ENCODE peak calls at places on chromosomes 13 and 19, in five cellular contexts. One of them, this sample, is unnamed. For H3K27me3, the result is how much of the 10 kb centered on the place peaks cover.

GRCh38 chr19:2933490-2933910 is 11.3 kb downstream of the ZNF77 start:
- DNase-seq in left ventricle myocardium inferior: no peak
- DNase-seq in uterus: no peak
- DNase-seq in CD8-positive, alpha-beta T cell: no peak
- DNase-seq in left lung: no peak
- DNase-seq in this sample: no peak

GRCh38 chr19:12346896-12347295 is 13.5 kb upstream of the ZNF563 start:
- DNase-seq in uterus: no peak
- DNase-seq in left ventricle myocardium inferior: no peak
- DNase-seq in left lung: no peak
- DNase-seq in CD8-positive, alpha-beta T cell: no peak
- DNase-seq in this sample: no peak

GRCh38 chr19:6273701-6274601 is 5.8 kb downstream of the MLLT1 start:
- DNase-seq in uterus: peak
- DNase-seq in CD8-positive, alpha-beta T cell: no peak
- DNase-seq in left lung: peak
- DNase-seq in left ventricle myocardium inferior: peak
- DNase-seq in this sample: peak

GRCh38 chr13:77305276-77305675 is 21.6 kb downstream of the MYCBP2 start:
- DNase-seq in left lung: no peak
- DNase-seq in CD8-positive, alpha-beta T cell: no peak
- DNase-seq in uterus: no peak
- DNase-seq in left ventricle myocardium inferior: no peak
- DNase-seq in this sample: no peak

GRCh38 chr13:27171244-27171829 is at the start of gene USP12:
- DNase-seq in CD8-positive, alpha-beta T cell: no peak
- DNase-seq in left lung: no peak
- DNase-seq in uterus: peak
- DNase-seq in left ventricle myocardium inferior: peak
- DNase-seq in this sample: no peak

GRCh38 chr13:113001251-113002140 is 32.5 kb downstream of the MCF2L start:
- DNase-seq in left lung: peak
- DNase-seq in uterus: no peak
- DNase-seq in left ventricle myocardium inferior: no peak
- DNase-seq in CD8-positive, alpha-beta T cell: no peak
- DNase-seq in this sample: peak

GRCh38 chr13:76708138-76708537 is 178.1 kb downstream of the KCTD12 start:
- DNase-seq in uterus: no peak
- DNase-seq in left ventricle myocardium inferior: peak
- DNase-seq in CD8-positive, alpha-beta T cell: no peak
- DNase-seq in left lung: no peak
- DNase-seq in this sample: no peak

GRCh38 chr19:13849991-13850909 is 26.7 kb upstream of the NANOS3 start:
- DNase-seq in left ventricle myocardium inferior: peak
- DNase-seq in uterus: peak
- DNase-seq in left lung: peak
- DNase-seq in CD8-positive, alpha-beta T cell: peak
- DNase-seq in this sample: no peak

GRCh38 chr13:42039457-42039945 is 8.9 kb upstream of the DGKH start:
- DNase-seq in left ventricle myocardium inferior: no peak
- DNase-seq in CD8-positive, alpha-beta T cell: no peak
- DNase-seq in left lung: no peak
- DNase-seq in uterus: peak
- DNase-seq in this sample: no peak

GRCh38 chr19:3190921-3191805 is 5.4 kb downstream of the NCLN start:
- DNase-seq in left lung: no peak
- DNase-seq in left ventricle myocardium inferior: no peak
- DNase-seq in uterus: no peak
- DNase-seq in CD8-positive, alpha-beta T cell: no peak
- DNase-seq in this sample: no peak

GRCh38 chr13:64928704-64929499 is 2301.2 kb downstream of the PCDH9 start:
- DNase-seq in left ventricle myocardium inferior: no peak
- DNase-seq in CD8-positive, alpha-beta T cell: no peak
- DNase-seq in uterus: no peak
- DNase-seq in left lung: no peak
- DNase-seq in this sample: no peak

GRCh38 chr13:28601581-28601980 is 57.3 kb upstream of the POMP start:
- DNase-seq in uterus: no peak
- DNase-seq in left ventricle myocardium inferior: no peak
- DNase-seq in CD8-positive, alpha-beta T cell: no peak
- DNase-seq in left lung: no peak
- DNase-seq in this sample: no peak

GRCh38 chr13:90156390-90156789 is 1191.1 kb upstream of the MIR17HG start:
- DNase-seq in left ventricle myocardium inferior: no peak
- DNase-seq in uterus: no peak
- DNase-seq in CD8-positive, alpha-beta T cell: no peak
- DNase-seq in left lung: no peak
- DNase-seq in this sample: no peak

GRCh38 chr19:39645800-39646411 is 9.8 kb upstream of the LGALS16 start:
- DNase-seq in left ventricle myocardium inferior: no peak
- DNase-seq in left lung: no peak
- DNase-seq in CD8-positive, alpha-beta T cell: no peak
- DNase-seq in uterus: no peak
- DNase-seq in this sample: no peak

GRCh38 chr13:80199067-80199466 is 141.9 kb downstream of the SPRY2 start:
- DNase-seq in left lung: no peak
- DNase-seq in left ventricle myocardium inferior: no peak
- DNase-seq in CD8-positive, alpha-beta T cell: no peak
- DNase-seq in uterus: no peak
- DNase-seq in this sample: no peak

GRCh38 chr13:31982540-31982939 is 49.0 kb upstream of the FRY start:
- DNase-seq in left ventricle myocardium inferior: peak
- DNase-seq in CD8-positive, alpha-beta T cell: no peak
- DNase-seq in uterus: no peak
- DNase-seq in left lung: peak
- DNase-seq in this sample: peak

GRCh38 chr13:51317262-51317661 is 22.2 kb upstream of the SERPINE3 start:
- DNase-seq in left lung: no peak
- DNase-seq in CD8-positive, alpha-beta T cell: no peak
- DNase-seq in uterus: no peak
- DNase-seq in left ventricle myocardium inferior: no peak
- DNase-seq in this sample: no peak

GRCh38 chr19:36152061-36152885 is at the start of gene COX7A1:
- DNase-seq in uterus: peak
- DNase-seq in CD8-positive, alpha-beta T cell: no peak
- DNase-seq in left ventricle myocardium inferior: peak
- DNase-seq in left lung: peak
- DNase-seq in this sample: peak

GRCh38 chr13:46529509-46529908 is 23.5 kb upstream of the LRCH1 start:
- DNase-seq in uterus: no peak
- DNase-seq in left ventricle myocardium inferior: no peak
- DNase-seq in CD8-positive, alpha-beta T cell: no peak
- DNase-seq in left lung: no peak
- DNase-seq in this sample: no peak

GRCh38 chr19:29806098-29806866 is 5.5 kb upstream of the CCNE1 start:
- DNase-seq in left ventricle myocardium inferior: peak
- DNase-seq in uterus: no peak
- DNase-seq in left lung: peak
- DNase-seq in CD8-positive, alpha-beta T cell: no peak
- DNase-seq in this sample: no peak

GRCh38 chr13:98598043-98598442 is 21.1 kb upstream of the STK24 start:
- DNase-seq in left ventricle myocardium inferior: no peak
- DNase-seq in CD8-positive, alpha-beta T cell: no peak
- DNase-seq in left lung: no peak
- DNase-seq in uterus: no peak
- DNase-seq in this sample: no peak

GRCh38 chr13:49395416-49396277 is 48.2 kb downstream of the CAB39L start:
- DNase-seq in left ventricle myocardium inferior: peak
- DNase-seq in uterus: peak
- DNase-seq in left lung: no peak
- DNase-seq in CD8-positive, alpha-beta T cell: no peak
- DNase-seq in this sample: no peak

GRCh38 chr19:10984166-10984735 is 23.4 kb downstream of the SMARCA4 start:
- DNase-seq in left ventricle myocardium inferior: no peak
- DNase-seq in CD8-positive, alpha-beta T cell: no peak
- DNase-seq in left lung: no peak
- DNase-seq in uterus: no peak
- DNase-seq in this sample: no peak

GRCh38 chr19:10981496-10981895 is 20.7 kb downstream of the SMARCA4 start:
- DNase-seq in left ventricle myocardium inferior: no peak
- DNase-seq in CD8-positive, alpha-beta T cell: no peak
- DNase-seq in left lung: no peak
- DNase-seq in uterus: no peak
- DNase-seq in this sample: no peak

GRCh38 chr19:10976200-10976892 is 15.5 kb downstream of the SMARCA4 start:
- DNase-seq in left lung: no peak
- DNase-seq in CD8-positive, alpha-beta T cell: no peak
- DNase-seq in uterus: no peak
- DNase-seq in left ventricle myocardium inferior: no peak
- DNase-seq in this sample: no peak

GRCh38 chr19:10977773-10978155 is 16.9 kb downstream of the SMARCA4 start:
- DNase-seq in left ventricle myocardium inferior: no peak
- DNase-seq in left lung: no peak
- DNase-seq in uterus: no peak
- DNase-seq in CD8-positive, alpha-beta T cell: no peak
- DNase-seq in this sample: no peak

DNA sequence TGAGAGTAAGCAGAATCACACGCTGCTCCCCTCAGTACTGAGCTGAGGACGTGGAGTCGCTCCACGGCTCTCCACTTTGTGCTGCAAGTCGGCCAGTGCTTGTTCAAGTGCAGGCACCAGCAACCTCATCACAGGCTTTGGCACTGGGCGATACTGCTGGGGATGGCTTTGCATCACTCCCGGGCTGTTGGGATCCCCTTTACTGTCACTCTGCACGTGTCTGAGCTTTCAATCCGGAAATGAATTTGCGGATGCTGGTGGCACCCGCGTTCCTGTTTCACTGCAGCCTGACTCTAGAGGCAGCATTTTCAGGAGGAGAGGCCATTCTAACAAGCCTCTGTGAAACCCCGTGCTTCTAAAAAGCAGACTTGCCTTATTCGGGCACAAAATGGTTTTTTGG is 19.1 kb downstream of the SMARCA4 start:
- DNase-seq in CD8-positive, alpha-beta T cell: no peak
- DNase-seq in left lung: no peak
- DNase-seq in uterus: no peak
- DNase-seq in left ventricle myocardium inferior: no peak
- DNase-seq in this sample: no peak
- TF ChIP-seq CTCF in CD8-positive, alpha-beta T cell: no peak
- TF ChIP-seq CTCF in left lung: no peak
- TF ChIP-seq CTCF in uterus: no peak
- TF ChIP-seq CTCF in left ventricle myocardium inferior: no peak
- TF ChIP-seq CTCF in this sample: no peak

DNA sequence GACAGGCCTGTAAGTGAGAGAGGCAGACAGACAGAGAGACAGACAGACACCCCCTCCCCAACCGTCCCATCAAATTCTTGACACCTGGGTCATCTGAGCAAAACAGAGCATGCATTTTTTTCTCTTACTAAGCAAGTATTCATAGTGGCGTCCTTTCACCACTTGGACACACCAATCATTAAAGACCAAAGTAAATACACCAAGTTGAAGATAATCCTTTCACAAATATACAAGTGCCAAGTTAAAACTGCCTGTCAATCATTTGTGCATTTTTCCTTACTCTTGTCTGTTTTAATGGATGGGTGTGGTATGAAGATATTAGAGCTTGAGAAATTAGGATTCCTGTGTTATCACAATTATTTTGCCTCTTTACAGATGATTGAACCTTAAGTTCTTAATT is 337.3 kb downstream of the ATP8A2 start:
- DNase-seq in left lung: no peak
- DNase-seq in uterus: no peak
- DNase-seq in CD8-positive, alpha-beta T cell: no peak
- DNase-seq in left ventricle myocardium inferior: no peak
- DNase-seq in this sample: no peak
- H3K27ac ChIP-seq in left lung: no peak
- H3K27ac ChIP-seq in uterus: no peak
- H3K27ac ChIP-seq in CD8-positive, alpha-beta T cell: no peak
- H3K27ac ChIP-seq in left ventricle myocardium inferior: no peak
- H3K27ac ChIP-seq in this sample: no peak

DNA sequence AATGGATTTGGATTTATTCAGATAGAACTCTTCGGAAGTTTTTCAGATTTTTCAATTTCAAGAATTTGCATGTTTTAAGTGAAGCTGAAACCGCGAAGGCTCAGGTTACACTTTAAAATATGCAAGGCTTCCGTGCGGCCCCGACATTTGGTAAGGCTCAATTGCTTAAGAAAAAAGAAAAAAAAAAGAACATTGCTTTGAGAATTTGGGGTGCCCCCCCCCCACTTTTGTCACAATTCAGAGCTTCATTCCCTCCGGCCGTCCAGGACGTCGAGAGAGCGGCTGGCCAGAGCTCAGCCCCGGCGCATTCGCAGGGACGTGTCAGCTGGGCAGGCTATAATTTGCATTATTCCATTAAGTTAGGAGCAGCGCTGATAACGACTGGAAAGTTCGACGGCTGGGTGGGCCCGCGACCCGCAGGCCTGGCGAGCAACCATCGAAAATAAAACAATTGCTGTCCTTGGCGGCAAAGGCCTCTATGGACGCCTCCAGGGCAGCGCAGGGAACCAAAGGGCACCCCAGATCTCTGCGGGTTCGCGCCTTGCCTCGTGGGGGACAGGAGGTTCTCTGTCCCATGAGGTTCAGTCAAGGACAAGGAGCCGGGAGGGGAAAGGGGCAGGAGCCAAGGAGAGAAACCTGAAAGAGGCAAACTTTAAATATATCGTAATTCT is 7.1 kb downstream of the SOX21 start:
- DNase-seq in CD8-positive, alpha-beta T cell: no peak
- DNase-seq in left lung: no peak
- DNase-seq in uterus: no peak
- DNase-seq in left ventricle myocardium inferior: no peak
- DNase-seq in this sample: no peak
- H3K27me3 ChIP-seq in CD8-positive, alpha-beta T cell: under half
- H3K27me3 ChIP-seq in left lung: half or more
- H3K27me3 ChIP-seq in uterus: half or more
- H3K27me3 ChIP-seq in left ventricle myocardium inferior: half or more
- H3K27me3 ChIP-seq in this sample: half or more

DNA sequence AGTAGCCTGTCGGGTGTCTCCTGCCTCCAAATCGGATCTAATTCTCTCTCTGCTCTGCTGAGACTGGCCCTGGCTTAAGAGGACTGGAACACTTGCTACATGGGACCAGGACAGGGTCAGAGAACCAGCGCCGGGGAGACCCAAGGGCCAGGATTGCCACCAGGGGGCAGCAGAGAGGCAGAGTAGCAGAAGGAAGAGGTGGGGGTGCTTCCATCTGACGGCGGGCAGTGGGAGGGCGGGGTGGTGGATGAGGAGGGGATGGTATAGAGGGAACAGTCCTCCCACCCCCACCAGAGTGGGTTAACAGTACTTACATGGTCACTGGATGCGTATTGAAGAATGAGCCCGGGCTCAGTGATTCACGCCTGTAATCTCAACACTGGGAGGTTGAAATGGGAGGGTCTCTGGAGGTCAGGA is 11.9 kb downstream of the SELENOW start:
- DNase-seq in left lung: peak
- DNase-seq in left ventricle myocardium inferior: peak
- DNase-seq in CD8-positive, alpha-beta T cell: peak
- DNase-seq in uterus: peak
- DNase-seq in this sample: peak
- TF ChIP-seq CTCF in left lung: peak
- TF ChIP-seq CTCF in left ventricle myocardium inferior: peak
- TF ChIP-seq CTCF in CD8-positive, alpha-beta T cell: peak
- TF ChIP-seq CTCF in uterus: peak
- TF ChIP-seq CTCF in this sample: peak

GRCh38 chr19:15634105-15634504 is 6.6 kb upstream of the CYP4F3 start:
- DNase-seq in left ventricle myocardium inferior: no peak
- DNase-seq in uterus: no peak
- DNase-seq in left lung: no peak
- DNase-seq in CD8-positive, alpha-beta T cell: no peak
- DNase-seq in this sample: no peak
- H3K27ac ChIP-seq in left ventricle myocardium inferior: no peak
- H3K27ac ChIP-seq in uterus: no peak
- H3K27ac ChIP-seq in left lung: no peak
- H3K27ac ChIP-seq in CD8-positive, alpha-beta T cell: no peak
- H3K27ac ChIP-seq in this sample: no peak